ENCODE peak calls at places on chromosomes 5 and 9, in nine cellular contexts. C, W, A, N, X, K, P, L and D are unnamed samples.
A peak's percentile ranks its signal among the peaks of the same experiment; 100 is the strongest.

GRCh38 chr9:19926774-19927173 is 137.9 kb upstream of the SLC24A2 start:
- DNase-seq in C (no peak), W (no peak), A (no peak), N (no peak), X (no peak), K (no peak), P (no peak), L (no peak), D (no peak)

GRCh38 chr9:79489241-79490000 is 82.3 kb upstream of the TLE4 start:
- DNase-seq in C (no peak), W (no peak), A (no peak), N (peak; percentile 62), X (no peak), K (no peak), P (no peak), L (peak; percentile 21), D (peak; percentile 20)

GRCh38 chr5:120093178-120093577 is 370.9 kb upstream of the PRR16 start:
- DNase-seq in C (no peak), W (no peak), A (no peak), N (no peak), X (no peak), K (no peak), P (no peak), L (peak; percentile 28), D (no peak)

GRCh38 chr5:119943148-119943547 is 313.8 kb downstream of the FAM170A start:
- DNase-seq in C (no peak), W (no peak), A (no peak), N (no peak), X (no peak), K (no peak), P (no peak), L (no peak), D (no peak)

GRCh38 chr9:89367726-89368437 is 49.6 kb downstream of the SECISBP2 start:
- DNase-seq in C (no peak), W (no peak), A (no peak), N (no peak), X (no peak), K (no peak), P (no peak), L (no peak), D (no peak)

GRCh38 chr9:89814340-89815040 is 209.7 kb downstream of the GADD45G start:
- DNase-seq in C (no peak), W (no peak), A (no peak), N (no peak), X (no peak), K (no peak), P (no peak), L (no peak), D (no peak)

GRCh38 chr5:153893809-153894208 is 144.9 kb downstream of the FAM114A2 start:
- DNase-seq in C (no peak), W (peak; percentile 20), A (no peak), N (no peak), X (no peak), K (no peak), P (no peak), L (no peak), D (no peak)

GRCh38 chr9:13033959-13034695 is 245.4 kb downstream of the MPDZ start:
- DNase-seq in C (peak; percentile 81), W (peak; percentile 45), A (peak; percentile 62), N (peak; percentile 38), X (no peak), K (peak; percentile 66), P (peak; percentile 84), L (peak; percentile 67), D (peak; percentile 48)

GRCh38 chr5:86374611-86375010 is 243.1 kb upstream of the COX7C start:
- DNase-seq in C (no peak), W (no peak), A (no peak), N (no peak), X (no peak), K (no peak), P (no peak), L (no peak), D (no peak)

GRCh38 chr5:56164371-56164770 is 68.8 kb downstream of the ANKRD55 start:
- DNase-seq in C (no peak), W (no peak), A (no peak), N (no peak), X (no peak), K (no peak), P (no peak), L (no peak), D (no peak)

GRCh38 chr5:1551426-1551825 is 27.7 kb upstream of the LPCAT1 start:
- DNase-seq in C (no peak), W (peak; percentile 14), A (no peak), N (no peak), X (no peak), K (no peak), P (peak; percentile 37), L (no peak), D (no peak)

GRCh38 chr9:135960328-135961276 is 571 bp downstream of the UBAC1 start:
- DNase-seq in C (no peak), W (peak; percentile 65), A (peak; percentile 35), N (no peak), X (no peak), K (peak; percentile 81), P (no peak), L (peak; percentile 35), D (peak; percentile 21)

GRCh38 chr9:17024129-17024528 is 110.7 kb upstream of the CNTLN start:
- DNase-seq in C (no peak), W (no peak), A (no peak), N (no peak), X (no peak), K (no peak), P (no peak), L (no peak), D (no peak)

GRCh38 chr9:104110509-104110908 is 16.4 kb downstream of the SMC2 start:
- DNase-seq in C (no peak), W (no peak), A (no peak), N (no peak), X (no peak), K (no peak), P (no peak), L (no peak), D (no peak)

GRCh38 chr9:121688149-121688680 is 36.8 kb downstream of the DAB2IP start:
- DNase-seq in C (no peak), W (no peak), A (no peak), N (no peak), X (no peak), K (no peak), P (no peak), L (no peak), D (no peak)

GRCh38 chr9:76322810-76323209 is 71.4 kb downstream of the RFK start:
- DNase-seq in C (no peak), W (no peak), A (no peak), N (no peak), X (no peak), K (no peak), P (no peak), L (no peak), D (no peak)

GRCh38 chr9:76321185-76321828 is 72.9 kb downstream of the RFK start:
- DNase-seq in C (no peak), W (no peak), A (no peak), N (no peak), X (no peak), K (no peak), P (no peak), L (no peak), D (no peak)

GRCh38 chr9:76323481-76323880 is 70.7 kb downstream of the RFK start:
- DNase-seq in C (no peak), W (no peak), A (no peak), N (no peak), X (no peak), K (no peak), P (no peak), L (no peak), D (no peak)
- TF ChIP-seq POLR2A in C (no peak), W (no peak), A (no peak), N (no peak), X (no peak), K (no peak), P (no peak), L (no peak), D (no peak)

DNA sequence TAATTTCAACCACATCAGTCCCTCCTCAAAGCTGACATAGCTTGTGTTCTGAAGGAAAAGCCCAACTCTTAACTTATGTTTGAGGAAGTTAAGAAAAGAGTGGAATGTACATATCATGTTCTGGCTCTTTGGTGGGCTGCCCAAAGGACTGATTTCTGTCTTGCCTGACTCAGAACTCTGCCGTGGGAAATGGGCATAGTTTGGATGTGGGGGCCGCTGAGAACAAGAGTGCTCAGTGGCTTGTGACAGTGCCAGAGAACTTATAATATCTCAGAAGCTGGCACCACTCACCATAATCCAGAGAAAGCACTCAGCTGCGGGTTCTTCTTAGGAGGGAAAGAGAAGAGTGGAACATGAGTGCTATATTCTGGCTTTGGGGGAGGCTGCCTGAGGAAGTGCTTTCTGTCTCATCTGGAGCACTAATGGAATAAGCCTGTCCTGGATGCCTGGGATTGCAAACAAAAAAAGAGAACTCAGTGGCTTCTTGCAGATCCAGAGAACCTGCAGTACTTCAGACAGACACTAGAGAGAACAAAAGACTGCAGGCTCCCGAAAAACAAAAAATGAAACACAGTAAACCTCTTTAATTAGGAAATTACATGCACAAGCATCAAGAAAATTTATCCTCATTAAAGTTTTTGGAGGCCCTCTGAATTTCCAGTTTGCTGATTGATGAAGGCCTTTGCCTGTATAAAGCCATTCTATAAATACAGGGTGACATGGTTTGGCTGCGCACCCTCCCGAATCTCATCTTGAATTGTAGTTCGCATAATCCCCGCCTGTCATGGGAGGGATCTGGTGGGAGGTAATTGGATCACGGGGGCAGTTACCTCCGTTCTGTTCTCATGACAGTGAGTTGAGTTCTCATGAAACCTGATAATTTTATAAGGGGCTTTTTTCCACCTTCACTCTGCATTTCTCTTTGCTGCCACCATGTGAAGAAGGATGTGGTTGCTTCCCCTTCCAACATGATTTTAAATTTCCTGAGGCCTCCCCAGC is 207.0 kb downstream of the DMAC1 start:
- DNase-seq in C (no peak), W (no peak), A (no peak), N (no peak), X (no peak), K (no peak), P (no peak), L (no peak), D (no peak)
- TF ChIP-seq EP300 in C (no peak), W (no peak), A (no peak), N (no peak), X (no peak), K (no peak), P (no peak), L (no peak), D (no peak)

DNA sequence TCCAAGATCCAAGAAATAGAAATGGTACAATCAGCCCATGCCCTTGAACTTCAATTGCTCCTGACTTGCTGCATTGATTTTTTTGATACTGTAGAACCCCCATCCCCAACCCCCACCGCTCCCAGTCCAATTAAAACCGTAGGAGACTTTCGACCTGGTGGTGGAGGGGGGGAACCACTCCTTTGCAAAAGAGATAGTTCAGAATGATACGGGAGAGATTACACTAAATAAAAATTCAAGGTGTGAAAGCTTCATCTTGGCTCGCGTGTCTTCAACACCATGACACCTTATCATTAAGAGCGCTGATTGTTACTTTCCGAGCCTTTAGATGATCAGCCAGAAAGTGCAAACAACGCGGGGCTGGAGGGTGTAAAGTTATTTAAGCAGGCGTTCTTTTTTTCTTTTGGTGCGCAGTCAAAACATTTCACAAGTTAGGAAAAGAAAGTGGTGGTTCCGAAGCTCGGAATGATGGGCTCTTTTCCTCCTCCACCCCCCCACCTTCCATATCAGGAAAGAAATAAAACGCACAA is 1.3 kb upstream of the ZNF462 start:
- DNase-seq in C (no peak), W (no peak), A (no peak), N (no peak), X (no peak), K (no peak), P (no peak), L (no peak), D (no peak)
- TF ChIP-seq POLR2AphosphoS5 in C (no peak), W (no peak), A (no peak), N (no peak), X (no peak), K (no peak), P (no peak), L (no peak), D (no peak)

GRCh38 chr9:4891674-4892073 is 93.4 kb upstream of the JAK2 start:
- DNase-seq in C (no peak), W (no peak), A (no peak), N (no peak), X (no peak), K (no peak), P (no peak), L (no peak), D (no peak)
- TF ChIP-seq POLR2A in C (no peak), W (no peak), A (no peak), N (no peak), X (no peak), K (no peak), P (no peak), L (no peak), D (no peak)